ENCODE peak calls at places on chromosomes 4 and X, in four cellular contexts. One of them, this sample, is unnamed.
A peak's percentile ranks its signal among the peaks of the same experiment; 100 is the strongest.

GRCh38 chrX:112832481-112833095 is 8.0 kb downstream of the AMOT start:
- DNase-seq in AG09309: no peak
- DNase-seq in pons: no peak
- DNase-seq in lower lobe of right lung: peak; percentile 65
- DNase-seq in this sample: no peak

GRCh38 chr4:151228196-151229119 is 48.5 kb upstream of the PRSS48 start:
- DNase-seq in AG09309: no peak
- DNase-seq in pons: peak; percentile 34
- DNase-seq in lower lobe of right lung: no peak
- DNase-seq in this sample: no peak

GRCh38 chrX:153877571-153878261 is 8.3 kb downstream of the L1CAM start:
- DNase-seq in AG09309: no peak
- DNase-seq in pons: no peak
- DNase-seq in lower lobe of right lung: no peak
- DNase-seq in this sample: no peak

GRCh38 chrX:73213734-73214133 is 917 bp downstream of the NAP1L2 start:
- DNase-seq in AG09309: no peak
- DNase-seq in pons: no peak
- DNase-seq in lower lobe of right lung: no peak
- DNase-seq in this sample: no peak

GRCh38 chr4:168618577-168619265 is 121.9 kb downstream of the PALLD start:
- DNase-seq in AG09309: no peak
- DNase-seq in pons: no peak
- DNase-seq in lower lobe of right lung: no peak
- DNase-seq in this sample: no peak

GRCh38 chr4:17029964-17030363 is 131.5 kb upstream of the LDB2 start:
- DNase-seq in AG09309: no peak
- DNase-seq in pons: no peak
- DNase-seq in lower lobe of right lung: no peak
- DNase-seq in this sample: no peak

GRCh38 chr4:7430965-7431695 is 3.6 kb downstream of the PSAPL1 start:
- DNase-seq in AG09309: no peak
- DNase-seq in pons: no peak
- DNase-seq in lower lobe of right lung: peak; percentile 39
- DNase-seq in this sample: no peak

GRCh38 chr4:82621212-82621611 is 59.4 kb upstream of the TMEM150C start:
- DNase-seq in AG09309: no peak
- DNase-seq in pons: no peak
- DNase-seq in lower lobe of right lung: no peak
- DNase-seq in this sample: no peak

GRCh38 chr4:16122784-16123183 is 39.0 kb upstream of the PROM1 start:
- DNase-seq in AG09309: no peak
- DNase-seq in pons: no peak
- DNase-seq in lower lobe of right lung: no peak
- DNase-seq in this sample: no peak

GRCh38 chr4:56129431-56129861 is 180.7 kb downstream of the CEP135 start:
- DNase-seq in AG09309: no peak
- DNase-seq in pons: no peak
- DNase-seq in lower lobe of right lung: peak; percentile 55
- DNase-seq in this sample: no peak

GRCh38 chr4:113467581-113467980 is 294.0 kb downstream of the CAMK2D start:
- DNase-seq in AG09309: no peak
- DNase-seq in pons: peak; percentile 34
- DNase-seq in lower lobe of right lung: no peak
- DNase-seq in this sample: no peak

GRCh38 chr4:137819964-137820383 is 287.7 kb upstream of the PCDH18 start:
- DNase-seq in AG09309: peak; percentile 17
- DNase-seq in pons: no peak
- DNase-seq in lower lobe of right lung: no peak
- DNase-seq in this sample: no peak

GRCh38 chrX:49264460-49264859 is at the start of gene FOXP3:
- DNase-seq in AG09309: no peak
- DNase-seq in pons: no peak
- DNase-seq in lower lobe of right lung: no peak
- DNase-seq in this sample: no peak

GRCh38 chrX:148958896-148959295 is 458.5 kb downstream of the AFF2 start:
- DNase-seq in AG09309: no peak
- DNase-seq in pons: no peak
- DNase-seq in lower lobe of right lung: no peak
- DNase-seq in this sample: no peak

GRCh38 chr4:98691588-98691987 is 33.2 kb upstream of the TSPAN5 start:
- DNase-seq in AG09309: no peak
- DNase-seq in pons: no peak
- DNase-seq in lower lobe of right lung: no peak
- DNase-seq in this sample: no peak

GRCh38 chr4:808860-809570 is 16.9 kb downstream of the CPLX1 start:
- DNase-seq in AG09309: no peak
- DNase-seq in pons: no peak
- DNase-seq in lower lobe of right lung: peak; percentile 28
- DNase-seq in this sample: no peak

GRCh38 chr4:76784237-76784636 is 113.7 kb downstream of the SOWAHB start:
- DNase-seq in AG09309: no peak
- DNase-seq in pons: no peak
- DNase-seq in lower lobe of right lung: no peak
- DNase-seq in this sample: no peak

GRCh38 chrX:133668225-133668931 is 253.1 kb upstream of the GPC4 start:
- DNase-seq in AG09309: no peak
- DNase-seq in pons: no peak
- DNase-seq in lower lobe of right lung: no peak
- DNase-seq in this sample: no peak

GRCh38 chrX:71103110-71103983 is 3.2 kb downstream of the CXorf65 start:
- DNase-seq in AG09309: no peak
- DNase-seq in pons: no peak
- DNase-seq in lower lobe of right lung: peak; percentile 46
- DNase-seq in this sample: no peak

GRCh38 chr4:95833652-95834276 is 6.1 kb upstream of the PDHA2 start:
- DNase-seq in AG09309: no peak
- DNase-seq in pons: no peak
- DNase-seq in lower lobe of right lung: no peak
- DNase-seq in this sample: no peak

GRCh38 chrX:13007519-13008188 is 32.7 kb downstream of the TMSB4X start:
- DNase-seq in AG09309: no peak
- DNase-seq in pons: no peak
- DNase-seq in lower lobe of right lung: no peak
- DNase-seq in this sample: no peak

GRCh38 chr4:72767903-72768817 is 199.1 kb upstream of the ADAMTS3 start:
- DNase-seq in AG09309: peak; percentile 90
- DNase-seq in pons: no peak
- DNase-seq in lower lobe of right lung: no peak
- DNase-seq in this sample: no peak

This sample was measured in midbrain.